ENCODE peak calls at places on chromosomes 12 and 14, in five cellular contexts. One of them, this sample, is unnamed.

GRCh38 chr14:23217621-23218020 is 20.1 kb upstream of the RNF212B start:
- DNase-seq in sigmoid colon: no peak
- DNase-seq in tibial nerve: no peak
- DNase-seq in transverse colon: no peak
- DNase-seq in Peyer's patch: no peak
- DNase-seq in this sample: no peak

GRCh38 chr12:1502441-1502785 is 92.0 kb downstream of the FBXL14 start:
- DNase-seq in Peyer's patch: no peak
- DNase-seq in sigmoid colon: no peak
- DNase-seq in transverse colon: no peak
- DNase-seq in tibial nerve: peak; percentile 16
- DNase-seq in this sample: no peak

GRCh38 chr14:34364201-34364600 is 97.8 kb downstream of the SPTSSA start:
- DNase-seq in sigmoid colon: no peak
- DNase-seq in transverse colon: no peak
- DNase-seq in tibial nerve: no peak
- DNase-seq in Peyer's patch: no peak
- DNase-seq in this sample: no peak

GRCh38 chr12:95192271-95192670 is 25.0 kb downstream of the FGD6 start:
- DNase-seq in sigmoid colon: no peak
- DNase-seq in Peyer's patch: no peak
- DNase-seq in tibial nerve: no peak
- DNase-seq in transverse colon: no peak
- DNase-seq in this sample: no peak

GRCh38 chr12:96401061-96401871 is 1.0 kb upstream of the CDK17 start:
- DNase-seq in Peyer's patch: no peak
- DNase-seq in transverse colon: peak; percentile 38
- DNase-seq in tibial nerve: no peak
- DNase-seq in sigmoid colon: no peak
- DNase-seq in this sample: no peak

GRCh38 chr14:52052991-52053390 is 15.9 kb downstream of the NID2 start:
- DNase-seq in Peyer's patch: no peak
- DNase-seq in transverse colon: no peak
- DNase-seq in sigmoid colon: no peak
- DNase-seq in tibial nerve: no peak
- DNase-seq in this sample: no peak

GRCh38 chr12:93571854-93572711 is at the start of gene SOCS2:
- DNase-seq in Peyer's patch: peak; percentile 74
- DNase-seq in transverse colon: peak; percentile 58
- DNase-seq in tibial nerve: peak; percentile 24
- DNase-seq in sigmoid colon: peak; percentile 80
- DNase-seq in this sample: no peak

GRCh38 chr14:33567736-33568124 is 383.1 kb downstream of the EGLN3 start:
- DNase-seq in tibial nerve: no peak
- DNase-seq in transverse colon: no peak
- DNase-seq in Peyer's patch: no peak
- DNase-seq in sigmoid colon: no peak
- DNase-seq in this sample: no peak

GRCh38 chr12:62537544-62537943 is 70.9 kb downstream of the MON2 start:
- DNase-seq in tibial nerve: no peak
- DNase-seq in transverse colon: no peak
- DNase-seq in sigmoid colon: no peak
- DNase-seq in Peyer's patch: no peak
- DNase-seq in this sample: no peak

GRCh38 chr14:29148221-29148620 is 381.6 kb downstream of the FOXG1 start:
- DNase-seq in transverse colon: no peak
- DNase-seq in sigmoid colon: no peak
- DNase-seq in Peyer's patch: no peak
- DNase-seq in tibial nerve: no peak
- DNase-seq in this sample: no peak

GRCh38 chr12:40946612-40947194 is 241.4 kb upstream of the PDZRN4 start:
- DNase-seq in tibial nerve: no peak
- DNase-seq in transverse colon: no peak
- DNase-seq in sigmoid colon: no peak
- DNase-seq in Peyer's patch: no peak
- DNase-seq in this sample: no peak

GRCh38 chr12:91274886-91275285 is 92.3 kb upstream of the DCN start:
- DNase-seq in sigmoid colon: no peak
- DNase-seq in transverse colon: no peak
- DNase-seq in tibial nerve: no peak
- DNase-seq in Peyer's patch: no peak
- DNase-seq in this sample: no peak

GRCh38 chr12:120971299-120972180 is 6.8 kb upstream of the HNF1A start:
- DNase-seq in tibial nerve: peak; percentile 33
- DNase-seq in Peyer's patch: no peak
- DNase-seq in transverse colon: no peak
- DNase-seq in sigmoid colon: no peak
- DNase-seq in this sample: no peak

GRCh38 chr14:73783107-73783727 is 68.4 kb upstream of the PTGR2 start:
- DNase-seq in Peyer's patch: peak; percentile 38
- DNase-seq in transverse colon: no peak
- DNase-seq in tibial nerve: no peak
- DNase-seq in sigmoid colon: peak; percentile 64
- DNase-seq in this sample: no peak

GRCh38 chr12:54967461-54967860 is 17.1 kb downstream of the TESPA1 start:
- DNase-seq in tibial nerve: peak; percentile 20
- DNase-seq in transverse colon: peak; percentile 22
- DNase-seq in Peyer's patch: no peak
- DNase-seq in sigmoid colon: no peak
- DNase-seq in this sample: no peak

GRCh38 chr12:102642199-102642598 is 161.8 kb upstream of the IGF1 start:
- DNase-seq in sigmoid colon: no peak
- DNase-seq in Peyer's patch: no peak
- DNase-seq in tibial nerve: no peak
- DNase-seq in transverse colon: no peak
- DNase-seq in this sample: no peak

GRCh38 chr12:92088802-92089201 is 56.8 kb downstream of the BTG1 start:
- DNase-seq in sigmoid colon: no peak
- DNase-seq in tibial nerve: peak; percentile 24
- DNase-seq in transverse colon: no peak
- DNase-seq in Peyer's patch: no peak
- DNase-seq in this sample: no peak

GRCh38 chr12:76020731-76021672 is 10.6 kb downstream of the PHLDA1 start:
- DNase-seq in tibial nerve: no peak
- DNase-seq in sigmoid colon: no peak
- DNase-seq in Peyer's patch: no peak
- DNase-seq in transverse colon: peak; percentile 20
- DNase-seq in this sample: no peak

GRCh38 chr12:124545508-124546418 is 21.6 kb downstream of the NCOR2 start:
- DNase-seq in Peyer's patch: no peak
- DNase-seq in tibial nerve: no peak
- DNase-seq in transverse colon: peak; percentile 64
- DNase-seq in sigmoid colon: no peak
- DNase-seq in this sample: no peak

GRCh38 chr12:112112423-112113132 is 4.0 kb upstream of the NAA25 start:
- DNase-seq in sigmoid colon: no peak
- DNase-seq in tibial nerve: no peak
- DNase-seq in transverse colon: no peak
- DNase-seq in Peyer's patch: no peak
- DNase-seq in this sample: no peak

GRCh38 chr12:95385246-95385645 is 88.7 kb upstream of the METAP2 start:
- DNase-seq in sigmoid colon: peak; percentile 77
- DNase-seq in tibial nerve: peak; percentile 15
- DNase-seq in Peyer's patch: no peak
- DNase-seq in transverse colon: no peak
- DNase-seq in this sample: no peak

GRCh38 chr14:75579882-75580281 is 1.5 kb downstream of the FLVCR2 start:
- DNase-seq in Peyer's patch: no peak
- DNase-seq in tibial nerve: no peak
- DNase-seq in transverse colon: no peak
- DNase-seq in sigmoid colon: peak; percentile 37
- DNase-seq in this sample: no peak

GRCh38 chr14:75577724-75578098 is 709 bp upstream of the FLVCR2 start:
- DNase-seq in transverse colon: peak; percentile 90
- DNase-seq in sigmoid colon: peak; percentile 92
- DNase-seq in tibial nerve: peak; percentile 93
- DNase-seq in Peyer's patch: peak; percentile 90
- DNase-seq in this sample: peak; percentile 40

GRCh38 chr14:75578786-75579781 is 664 bp downstream of the FLVCR2 start:
- DNase-seq in Peyer's patch: peak; percentile 78
- DNase-seq in tibial nerve: peak; percentile 33
- DNase-seq in sigmoid colon: peak; percentile 68
- DNase-seq in transverse colon: peak; percentile 80
- DNase-seq in this sample: no peak

GRCh38 chr14:75577090-75577489 is 1.3 kb upstream of the FLVCR2 start:
- DNase-seq in transverse colon: no peak
- DNase-seq in Peyer's patch: no peak
- DNase-seq in tibial nerve: no peak
- DNase-seq in sigmoid colon: peak; percentile 20
- DNase-seq in this sample: no peak

GRCh38 chr14:75578099-75578785 is at the start of gene FLVCR2:
- DNase-seq in sigmoid colon: peak; percentile 91
- DNase-seq in transverse colon: peak; percentile 91
- DNase-seq in Peyer's patch: peak; percentile 93
- DNase-seq in tibial nerve: peak; percentile 80
- DNase-seq in this sample: no peak
- TF ChIP-seq POLR2A in sigmoid colon: no peak
- TF ChIP-seq POLR2A in transverse colon: peak; percentile 76
- TF ChIP-seq POLR2A in Peyer's patch: peak; percentile 87
- TF ChIP-seq POLR2A in tibial nerve: peak; percentile 69
- TF ChIP-seq POLR2A in this sample: peak; percentile 46

DNA sequence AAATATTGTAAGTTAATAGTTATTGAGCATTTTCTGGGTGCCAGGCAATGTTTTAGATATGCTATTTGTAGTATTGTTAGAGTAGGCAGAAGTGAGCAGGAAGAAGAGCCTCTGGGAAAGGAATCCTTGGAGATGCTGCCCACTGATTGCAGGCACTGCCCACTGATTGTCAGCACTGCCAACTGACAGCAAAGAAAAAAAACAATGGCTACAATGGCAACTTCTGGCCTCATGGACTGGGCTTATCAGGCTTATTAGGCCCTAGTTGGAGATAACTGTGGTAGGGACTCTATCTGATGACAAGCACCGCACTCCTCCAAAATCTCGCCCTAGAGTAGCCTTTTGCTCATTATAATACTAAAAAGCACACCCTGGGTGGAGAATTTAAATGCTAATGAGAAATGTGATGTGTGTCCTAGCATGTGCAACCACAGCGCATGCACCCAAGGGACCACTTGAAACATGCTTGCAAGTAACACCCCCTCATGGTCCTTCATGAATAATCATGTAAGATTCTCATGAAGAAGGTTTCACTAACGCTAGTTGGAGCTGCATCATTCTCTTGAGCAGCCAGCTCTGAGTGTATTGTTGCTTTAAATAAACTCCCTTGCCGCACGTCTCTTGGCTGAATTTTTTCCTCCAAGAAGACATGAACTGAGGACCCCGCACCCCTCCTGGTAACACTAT is 103.5 kb upstream of the PPP4R3A start:
- DNase-seq in Peyer's patch: no peak
- DNase-seq in sigmoid colon: no peak
- DNase-seq in transverse colon: no peak
- DNase-seq in tibial nerve: no peak
- DNase-seq in this sample: no peak
- H3K9me3 ChIP-seq in Peyer's patch: no peaks in the 10 kb centered on the region
- H3K9me3 ChIP-seq in sigmoid colon: no peaks in the 10 kb centered on the region
- H3K9me3 ChIP-seq in transverse colon: no peaks in the 10 kb centered on the region
- H3K9me3 ChIP-seq in tibial nerve: no peaks in the 10 kb centered on the region
- H3K9me3 ChIP-seq in this sample: no peaks in the 10 kb centered on the region

DNA sequence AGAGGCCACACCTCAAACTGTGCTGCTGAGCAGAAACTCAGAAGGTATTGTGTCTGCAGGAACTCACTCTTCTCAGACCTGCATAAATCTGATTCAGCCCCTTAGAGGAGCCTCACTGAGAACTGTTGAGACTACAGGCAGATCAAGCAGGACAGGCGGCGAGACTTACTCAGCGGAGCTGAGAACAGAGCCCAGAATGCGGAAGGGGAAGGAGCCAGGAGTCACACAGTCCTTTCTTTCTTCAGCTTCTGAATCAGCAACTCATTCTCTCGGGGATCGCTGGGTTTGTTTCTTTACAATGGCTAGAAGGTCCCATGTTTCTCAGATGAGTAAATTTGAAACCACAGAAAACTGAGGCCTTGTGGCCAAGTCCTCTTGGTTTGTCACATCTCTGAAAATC is 23.0 kb upstream of the EMP1 start:
- DNase-seq in Peyer's patch: no peak
- DNase-seq in sigmoid colon: peak; percentile 90
- DNase-seq in tibial nerve: peak; percentile 79
- DNase-seq in transverse colon: peak; percentile 41
- DNase-seq in this sample: no peak
- TF ChIP-seq POLR2A in Peyer's patch: no peak
- TF ChIP-seq POLR2A in sigmoid colon: no peak
- TF ChIP-seq POLR2A in tibial nerve: no peak
- TF ChIP-seq POLR2A in transverse colon: no peak
- TF ChIP-seq POLR2A in this sample: peak; percentile 20

GRCh38 chr12:75020068-75020557 is 189.5 kb downstream of the KCNC2 start:
- DNase-seq in sigmoid colon: no peak
- DNase-seq in transverse colon: no peak
- DNase-seq in tibial nerve: no peak
- DNase-seq in Peyer's patch: no peak
- DNase-seq in this sample: no peak
- H3K9me3 ChIP-seq in sigmoid colon: peaks cover 9% of the 10 kb centered on the region
- H3K9me3 ChIP-seq in transverse colon: peaks cover 33% of the 10 kb centered on the region
- H3K9me3 ChIP-seq in tibial nerve: peaks cover 51% of the 10 kb centered on the region
- H3K9me3 ChIP-seq in Peyer's patch: peaks cover 9% of the 10 kb centered on the region
- H3K9me3 ChIP-seq in this sample: peaks cover 14% of the 10 kb centered on the region